ENCODE peak calls at places on chromosome X, in four cellular contexts. V is NCI-H1092 treated with DMSO at 0.1 percent for 48 hours, N is iris pigment epithelial cell, O is mucosa of descending colon. J is an unnamed sample.

GRCh38 chrX:95058815-95059214 is 1384.8 kb downstream of the FAM133A start:
- DNase-seq in V (no peak), N (peak; percentile 82), O (no peak), J (no peak)

GRCh38 chrX:10239611-10240064 is 82.9 kb downstream of the CLCN4 start:
- DNase-seq in V (no peak), N (peak; percentile 70), O (no peak), J (no peak)

GRCh38 chrX:22159071-22159470 is 113.6 kb upstream of the CBLL2 start:
- DNase-seq in V (no peak), N (peak; percentile 69), O (no peak), J (no peak)

GRCh38 chrX:56232221-56233082 is at the start of gene KLF8:
- DNase-seq in V (no peak), N (no peak), O (peak; percentile 77), J (peak; percentile 30)

GRCh38 chrX:39214380-39215126 is 413.3 kb downstream of the MID1IP1 start:
- DNase-seq in V (no peak), N (no peak), O (no peak), J (no peak)

GRCh38 chrX:11193035-11193469 is 81.9 kb downstream of the HCCS start:
- DNase-seq in V (no peak), N (peak; percentile 4), O (no peak), J (no peak)

GRCh38 chrX:98071331-98071730 is 1187.6 kb downstream of the RPA4 start:
- DNase-seq in V (no peak), N (no peak), O (no peak), J (no peak)

GRCh38 chrX:135477576-135477975 is 42.9 kb upstream of the INTS6L start:
- DNase-seq in V (peak; percentile 84), N (peak; percentile 66), O (peak; percentile 64), J (peak; percentile 35)

GRCh38 chrX:29359276-29359675 is 772.0 kb downstream of the IL1RAPL1 start:
- DNase-seq in V (no peak), N (no peak), O (no peak), J (no peak)

GRCh38 chrX:139930923-139931645 is 1.8 kb downstream of the ATP11C start:
- DNase-seq in V (peak; percentile 6), N (peak; percentile 23), O (peak; percentile 22), J (peak; percentile 32)

GRCh38 chrX:22462959-22463358 is 190.2 kb downstream of the CBLL2 start:
- DNase-seq in V (no peak), N (no peak), O (no peak), J (no peak)

GRCh38 chrX:13652256-13653021 is 502 bp upstream of the TCEANC start:
- DNase-seq in V (no peak), N (peak; percentile 95), O (no peak), J (no peak)

GRCh38 chrX:87583679-87584078 is 66.1 kb downstream of the KLHL4 start:
- DNase-seq in V (no peak), N (peak; percentile 32), O (no peak), J (peak; percentile 21)

GRCh38 chrX:68177542-68177941 is 255.8 kb downstream of the OPHN1 start:
- DNase-seq in V (no peak), N (peak; percentile 53), O (no peak), J (no peak)

GRCh38 chrX:41067721-41068120 is 17.5 kb upstream of the USP9X start:
- DNase-seq in V (no peak), N (no peak), O (no peak), J (no peak)

GRCh38 chrX:71095971-71096701 is 485 bp downstream of the FOXO4 start:
- DNase-seq in V (peak; percentile 28), N (no peak), O (no peak), J (peak; percentile 22)

GRCh38 chrX:29858714-29859113 is 356.6 kb upstream of the MAGEB2 start:
- DNase-seq in V (no peak), N (peak; percentile 62), O (no peak), J (no peak)

GRCh38 chrX:31506360-31506759 is 434.5 kb upstream of the FTHL17 start:
- DNase-seq in V (no peak), N (no peak), O (peak; percentile 21), J (no peak)

GRCh38 chrX:147763131-147763530 is 148.6 kb upstream of the FMR1 start:
- DNase-seq in V (no peak), N (no peak), O (no peak), J (no peak)

GRCh38 chrX:152814048-152814447 is 16.5 kb downstream of the CETN2 start:
- DNase-seq in V (no peak), N (no peak), O (no peak), J (no peak)

GRCh38 chrX:105610401-105610800 is 211.9 kb upstream of the NRK start:
- DNase-seq in V (no peak), N (peak; percentile 33), O (no peak), J (no peak)

GRCh38 chrX:17584248-17584681 is 153.0 kb upstream of the SCML1 start:
- DNase-seq in V (no peak), N (peak; percentile 10), O (no peak), J (no peak)

GRCh38 chrX:47283015-47283771 is 50.4 kb downstream of the USP11 start:
- DNase-seq in V (peak; percentile 68), N (peak; percentile 47), O (peak; percentile 1), J (peak; percentile 10)

GRCh38 chrX:130174051-130174704 is 2.4 kb downstream of the RAB33A start:
- DNase-seq in V (no peak), N (peak; percentile 50), O (no peak), J (no peak)

GRCh38 chrX:80755174-80755573 is 54.5 kb downstream of the BRWD3 start:
- DNase-seq in V (no peak), N (no peak), O (no peak), J (no peak)